ENCODE peak calls at places on chromosome 5, in eight cellular contexts. N is CD4-positive, alpha-beta T cell; Q is uterus; T is heart left ventricle; Y is effector memory CD4-positive, alpha-beta T cell; S is SK-N-SH; O is right cardiac atrium; R is GM12878. M is an unnamed sample. For H3K27me3, the result is how much of the 10 kb centered on the place peaks cover.

GRCh38 chr5:125038477-125038876 is 292.0 kb upstream of the ZNF608 start:
- DNase-seq in N (no peak), Q (no peak), T (no peak), Y (no peak), S (no peak), O (no peak), R (no peak), M (no peak)

GRCh38 chr5:130206686-130207085 is 302.4 kb downstream of the CHSY3 start:
- DNase-seq in N (no peak), Q (no peak), T (no peak), Y (no peak), S (no peak), O (no peak), R (no peak), M (no peak)

GRCh38 chr5:181222630-181223040 is 446 bp upstream of the TRIM41 start:
- DNase-seq in N (no peak), Q (no peak), T (no peak), Y (no peak), S (no peak), O (no peak), R (no peak), M (no peak)

GRCh38 chr5:175235251-175235963 is 208.6 kb downstream of the DRD1 start:
- DNase-seq in N (no peak), Q (no peak), T (no peak), Y (no peak), S (no peak), O (no peak), R (no peak), M (no peak)

GRCh38 chr5:154523104-154523503 is 45.1 kb upstream of the HAND1 start:
- DNase-seq in N (no peak), Q (no peak), T (no peak), Y (no peak), S (no peak), O (no peak), R (no peak), M (no peak)

GRCh38 chr5:2587189-2588031 is 164.1 kb downstream of the IRX2 start:
- DNase-seq in N (no peak), Q (no peak), T (no peak), Y (no peak), S (no peak), O (no peak), R (no peak), M (no peak)

GRCh38 chr5:150272531-150272930 is 17.0 kb downstream of the CAMK2A start:
- DNase-seq in N (no peak), Q (no peak), T (no peak), Y (no peak), S (peak), O (peak), R (no peak), M (no peak)

GRCh38 chr5:118371973-118372650 is 616.2 kb downstream of the DTWD2 start:
- DNase-seq in N (no peak), Q (no peak), T (peak), Y (no peak), S (no peak), O (no peak), R (no peak), M (no peak)

GRCh38 chr5:20446121-20446520 is 458.1 kb upstream of the CDH18 start:
- DNase-seq in N (no peak), Q (no peak), T (no peak), Y (no peak), S (no peak), O (no peak), R (no peak), M (no peak)

GRCh38 chr5:73205309-73205708 is 32.3 kb downstream of the TMEM174 start:
- DNase-seq in N (no peak), Q (no peak), T (no peak), Y (no peak), S (no peak), O (no peak), R (no peak), M (no peak)

GRCh38 chr5:109359643-109360042 is 50.1 kb downstream of the PJA2 start:
- DNase-seq in N (no peak), Q (no peak), T (no peak), Y (no peak), S (no peak), O (no peak), R (no peak), M (no peak)

GRCh38 chr5:155532621-155533314 is 519.2 kb downstream of the KIF4B start:
- DNase-seq in N (no peak), Q (no peak), T (no peak), Y (no peak), S (no peak), O (no peak), R (no peak), M (no peak)

GRCh38 chr5:154783774-154784460 is 28.7 kb downstream of the LARP1 start:
- DNase-seq in N (no peak), Q (no peak), T (peak), Y (no peak), S (no peak), O (peak), R (peak), M (peak)

GRCh38 chr5:109161914-109162683 is 247.7 kb downstream of the PJA2 start:
- DNase-seq in N (no peak), Q (no peak), T (no peak), Y (no peak), S (no peak), O (no peak), R (peak), M (no peak)

GRCh38 chr5:60842859-60843692 is 993 bp downstream of the ELOVL7 start:
- DNase-seq in N (no peak), Q (no peak), T (no peak), Y (no peak), S (peak), O (no peak), R (no peak), M (no peak)

GRCh38 chr5:1322036-1322903 is 22.6 kb downstream of the CLPTM1L start:
- DNase-seq in N (no peak), Q (no peak), T (peak), Y (no peak), S (no peak), O (no peak), R (no peak), M (no peak)

GRCh38 chr5:78361226-78361993 is 993 bp downstream of the SCAMP1 start:
- DNase-seq in N (no peak), Q (peak), T (peak), Y (no peak), S (peak), O (peak), R (no peak), M (peak)

GRCh38 chr5:132100672-132101261 is 27.2 kb downstream of the CSF2 start:
- DNase-seq in N (no peak), Q (no peak), T (no peak), Y (no peak), S (no peak), O (no peak), R (peak), M (no peak)

GRCh38 chr5:159319822-159320221 is 10.5 kb downstream of the IL12B start:
- DNase-seq in N (no peak), Q (no peak), T (no peak), Y (no peak), S (peak), O (no peak), R (no peak), M (no peak)

GRCh38 chr5:171750316-171750788 is 35.3 kb upstream of the SMIM23 start:
- DNase-seq in N (no peak), Q (peak), T (peak), Y (no peak), S (peak), O (peak), R (no peak), M (peak)

GRCh38 chr5:112013660-112014059 is 256.7 kb upstream of the NREP start:
- DNase-seq in N (no peak), Q (no peak), T (no peak), Y (no peak), S (no peak), O (no peak), R (no peak), M (no peak)

GRCh38 chr5:65624570-65625555 is at the start of the genes SHLD3 and TRAPPC13:
- DNase-seq in N (peak), Q (peak), T (peak), Y (peak), S (peak), O (peak), R (peak), M (peak)

GRCh38 chr5:165775094-165775493 is 2269.7 kb downstream of the MAT2B start:
- DNase-seq in N (no peak), Q (no peak), T (no peak), Y (no peak), S (no peak), O (no peak), R (no peak), M (no peak)

GRCh38 chr5:31383734-31384133 is 148.2 kb downstream of the DROSHA start:
- DNase-seq in N (no peak), Q (no peak), T (no peak), Y (no peak), S (peak), O (no peak), R (no peak), M (no peak)

GRCh38 chr5:88734191-88734640 is 148.8 kb downstream of the MEF2C start:
- DNase-seq in N (no peak), Q (no peak), T (peak), Y (no peak), S (peak), O (no peak), R (peak), M (no peak)

GRCh38 chr5:32790411-32790951 is 79.4 kb downstream of the NPR3 start:
- DNase-seq in N (no peak), Q (no peak), T (no peak), Y (no peak), S (no peak), O (no peak), R (no peak), M (no peak)

GRCh38 chr5:96616801-96617200 is 45.4 kb upstream of the CAST start:
- DNase-seq in N (no peak), Q (no peak), T (no peak), Y (no peak), S (no peak), O (no peak), R (no peak), M (no peak)

GRCh38 chr5:136042665-136043121 is 13.9 kb downstream of the TGFBI start:
- DNase-seq in N (no peak), Q (no peak), T (no peak), Y (no peak), S (no peak), O (no peak), R (no peak), M (no peak)

GRCh38 chr5:61535828-61536227 is 203.8 kb downstream of the ZSWIM6 start:
- DNase-seq in N (no peak), Q (no peak), T (no peak), Y (no peak), S (no peak), O (no peak), R (no peak), M (no peak)

GRCh38 chr5:138694146-138694545 is 59.1 kb upstream of the CTNNA1 start:
- DNase-seq in N (no peak), Q (no peak), T (no peak), Y (no peak), S (no peak), O (no peak), R (no peak), M (no peak)

GRCh38 chr5:124948754-124949275 is 202.4 kb upstream of the ZNF608 start:
- DNase-seq in N (no peak), Q (no peak), T (no peak), Y (no peak), S (no peak), O (no peak), R (no peak), M (no peak)

GRCh38 chr5:75226916-75227315 is 9.8 kb downstream of the ANKRD31 start:
- DNase-seq in N (no peak), Q (no peak), T (no peak), Y (no peak), S (no peak), O (no peak), R (no peak), M (no peak)

GRCh38 chr5:14399054-14399657 is 182.4 kb upstream of the OTULINL start:
- DNase-seq in N (no peak), Q (no peak), T (no peak), Y (no peak), S (peak), O (no peak), R (no peak), M (no peak)

GRCh38 chr5:107011530-107012115 is 659.1 kb downstream of the EFNA5 start:
- DNase-seq in N (no peak), Q (no peak), T (no peak), Y (no peak), S (no peak), O (no peak), R (no peak), M (no peak)

GRCh38 chr5:163888366-163888765 is 382.9 kb downstream of the MAT2B start:
- DNase-seq in N (no peak), Q (no peak), T (no peak), Y (no peak), S (no peak), O (no peak), R (no peak), M (no peak)

GRCh38 chr5:133457439-133457838 is 154.9 kb downstream of the FSTL4 start:
- DNase-seq in N (no peak), Q (no peak), T (no peak), Y (no peak), S (no peak), O (no peak), R (no peak), M (no peak)

GRCh38 chr5:169006206-169006605 is 294.7 kb downstream of the SLIT3 start:
- DNase-seq in N (no peak), Q (no peak), T (no peak), Y (no peak), S (no peak), O (no peak), R (no peak), M (no peak)
- H3K27me3 ChIP-seq in N (under half), Q (under half), T (under half), Y (under half), S (under half), O (under half), R (under half), M (under half)

GRCh38 chr5:139814191-139814601 is 18.6 kb downstream of the PSD2 start:
- DNase-seq in N (no peak), Q (no peak), T (no peak), Y (no peak), S (no peak), O (no peak), R (no peak), M (no peak)
- H3K27me3 ChIP-seq in N (under half), Q (under half), T (under half), Y (under half), S (under half), O (under half), R (under half), M (under half)

GRCh38 chr5:123089572-123089970 is 530 bp downstream of the PRDM6 start:
- DNase-seq in N (no peak), Q (no peak), T (no peak), Y (no peak), S (peak), O (peak), R (no peak), M (no peak)

GRCh38 chr5:123090641-123091257 is 1.7 kb downstream of the PRDM6 start:
- DNase-seq in N (no peak), Q (no peak), T (no peak), Y (no peak), S (peak), O (no peak), R (no peak), M (no peak)

GRCh38 chr5:123091258-123091987 is 2.4 kb downstream of the PRDM6 start:
- DNase-seq in N (no peak), Q (no peak), T (no peak), Y (no peak), S (no peak), O (no peak), R (no peak), M (no peak)

GRCh38 chr5:123088031-123088805 is 823 bp upstream of the PRDM6 start:
- DNase-seq in N (no peak), Q (no peak), T (peak), Y (no peak), S (peak), O (peak), R (no peak), M (no peak)

DNA sequence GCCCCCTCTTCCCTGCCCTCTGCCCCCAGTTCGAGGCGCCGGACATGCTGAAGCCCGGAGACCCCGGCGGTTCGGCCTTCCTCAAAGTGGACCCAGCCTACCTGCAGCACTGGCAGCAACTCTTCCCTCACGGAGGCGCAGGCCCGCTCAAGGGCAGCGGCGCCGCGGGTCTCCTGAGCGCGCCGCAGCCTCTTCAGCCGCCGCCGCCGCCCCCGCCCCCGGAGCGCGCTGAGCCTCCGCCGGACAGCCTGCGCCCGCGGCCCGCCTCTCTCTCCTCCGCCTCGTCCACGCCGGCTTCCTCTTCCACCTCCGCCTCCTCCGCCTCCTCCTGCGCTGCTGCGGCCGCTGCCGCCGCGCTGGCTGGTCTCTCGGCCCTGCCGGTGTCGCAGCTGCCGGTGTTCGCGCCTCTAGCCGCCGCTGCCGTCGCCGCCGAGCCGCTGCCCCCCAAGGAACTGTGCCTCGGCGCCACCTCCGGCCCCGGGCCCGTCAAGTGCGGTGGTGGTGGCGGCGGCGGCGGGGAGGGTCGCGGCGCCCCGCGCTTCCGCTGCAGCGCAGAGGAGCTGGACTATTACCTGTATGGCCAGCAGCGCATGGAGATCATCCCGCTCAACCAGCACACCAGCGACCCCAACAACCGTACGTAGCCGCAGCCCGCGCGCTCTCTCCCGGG is 1.1 kb downstream of the PRDM6 start:
- DNase-seq in N (no peak), Q (no peak), T (no peak), Y (no peak), S (peak), O (peak), R (no peak), M (no peak)
- H3K27me3 ChIP-seq in N (half or more), Q (under half), T (half or more), Y (under half), S (half or more), O (under half), R (under half), M (under half)

GRCh38 chr5:94113-94892 is 2.3 kb downstream of the PLEKHG4B start:
- DNase-seq in N (no peak), Q (no peak), T (no peak), Y (no peak), S (no peak), O (no peak), R (no peak), M (no peak)

GRCh38 chr5:93221-93980 is 1.4 kb downstream of the PLEKHG4B start:
- DNase-seq in N (no peak), Q (no peak), T (no peak), Y (no peak), S (no peak), O (no peak), R (no peak), M (no peak)

GRCh38 chr5:96976-97640 is 5.1 kb downstream of the PLEKHG4B start:
- DNase-seq in N (no peak), Q (no peak), T (no peak), Y (no peak), S (no peak), O (no peak), R (no peak), M (no peak)

GRCh38 chr5:92391-93220 is 638 bp downstream of the PLEKHG4B start:
- DNase-seq in N (no peak), Q (no peak), T (no peak), Y (no peak), S (peak), O (no peak), R (no peak), M (no peak)

DNA sequence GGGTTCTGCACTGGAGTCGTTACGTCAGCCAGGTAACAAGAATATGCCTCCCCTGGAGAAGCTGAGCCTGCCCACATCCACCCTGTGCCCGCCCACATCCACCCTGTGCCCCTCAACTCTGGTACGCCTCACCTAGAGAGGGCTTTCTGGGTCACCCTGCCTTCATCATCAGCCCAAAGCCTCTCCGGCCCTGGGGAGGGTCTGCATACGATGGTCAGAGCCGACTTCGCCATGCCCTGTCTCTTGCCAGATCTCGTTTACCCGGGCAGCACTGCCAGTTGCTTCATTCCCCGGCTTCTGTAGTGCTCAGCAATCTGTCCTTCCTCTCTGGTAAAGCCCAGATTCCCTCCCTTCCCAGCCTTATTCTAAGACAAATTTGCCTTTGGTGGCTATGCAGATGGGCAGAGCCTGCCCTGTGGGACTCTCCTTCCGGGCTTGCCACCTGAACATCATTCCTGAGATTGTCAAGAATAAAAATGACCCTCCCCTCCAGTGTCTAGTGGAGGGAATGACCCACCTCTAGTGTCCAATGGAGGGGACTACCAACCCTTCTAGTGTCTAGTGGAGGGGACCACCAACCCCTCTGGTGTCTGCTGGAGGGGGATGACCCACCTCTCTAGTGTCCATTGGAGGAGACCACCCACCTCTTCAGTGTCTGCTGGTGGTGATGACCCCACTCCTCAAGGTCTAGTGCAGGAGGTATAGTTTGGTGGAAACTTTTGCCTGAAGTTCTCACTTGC is 3.4 kb downstream of the PLEKHG4B start:
- DNase-seq in N (no peak), Q (no peak), T (no peak), Y (no peak), S (no peak), O (no peak), R (no peak), M (no peak)
- H3K27me3 ChIP-seq in N (half or more), Q (under half), T (half or more), Y (under half), S (under half), O (under half), R (under half), M (half or more)